ENCODE peak calls at places on chromosome 18, in five cellular contexts. K is NCI-H1417, X is KG1, H is naive B cell, Y is tibial nerve. Z is an unnamed sample.

GRCh38 chr18:2997846-2998599 is 14.9 kb downstream of the LPIN2 start:
- DNase-seq in Y (no peak), H (no peak), X (no peak), K (no peak), Z (no peak)

GRCh38 chr18:37006742-37007141 is 177.8 kb downstream of the KIAA1328 start:
- DNase-seq in H (no peak), K (peak; percentile 27), X (no peak), Y (no peak), Z (no peak)

GRCh38 chr18:9562584-9562983 is 51.8 kb downstream of the PPP4R1 start:
- DNase-seq in K (no peak), Y (no peak), H (no peak), X (no peak), Z (no peak)

GRCh38 chr18:25345432-25345831 is 6.5 kb downstream of the ZNF521 start:
- DNase-seq in X (no peak), Y (no peak), K (peak; percentile 44), H (no peak), Z (no peak)

GRCh38 chr18:23570912-23571504 is 15.3 kb downstream of the NPC1 start:
- DNase-seq in H (no peak), Y (no peak), K (no peak), X (no peak), Z (no peak)

GRCh38 chr18:28175930-28176673 is 828 bp downstream of the CDH2 start:
- DNase-seq in Y (no peak), K (peak; percentile 90), H (no peak), X (no peak), Z (no peak)

GRCh38 chr18:8609711-8610441 is 639 bp downstream of the RAB12 start:
- DNase-seq in H (no peak), X (peak; percentile 26), K (peak; percentile 67), Y (no peak), Z (no peak)

GRCh38 chr18:6956999-6957398 is 160.6 kb downstream of the LAMA1 start:
- DNase-seq in Y (no peak), K (no peak), X (no peak), H (no peak), Z (no peak)

GRCh38 chr18:9108911-9109310 is 6.4 kb downstream of the NDUFV2 start:
- DNase-seq in Y (no peak), K (no peak), X (no peak), H (no peak), Z (no peak)

GRCh38 chr18:12376034-12376717 is 851 bp downstream of the AFG3L2 start:
- DNase-seq in Y (peak; percentile 7), K (peak; percentile 81), X (peak; percentile 57), H (no peak), Z (peak; percentile 20)

GRCh38 chr18:13302611-13303267 is 84.2 kb downstream of the LDLRAD4 start:
- DNase-seq in X (peak; percentile 30), K (peak; percentile 23), Y (peak; percentile 21), H (no peak), Z (no peak)

GRCh38 chr18:58364867-58365533 is 263.9 kb downstream of the ALPK2 start:
- DNase-seq in H (no peak), Y (no peak), K (no peak), X (no peak), Z (no peak)

GRCh38 chr18:70469916-70470315 is 181.1 kb downstream of the SOCS6 start:
- DNase-seq in X (no peak), K (peak; percentile 72), Y (no peak), H (no peak), Z (no peak)

GRCh38 chr18:60198063-60198462 is 174.5 kb downstream of the MC4R start:
- DNase-seq in K (no peak), X (no peak), Y (no peak), H (no peak), Z (no peak)

Z was measured in GF-D8.